ENCODE peak calls at places on chromosomes 12 and 14, in five cellular contexts. One of them, this sample, is unnamed.

GRCh38 chr14:57182760-57183503 is 85.8 kb downstream of the EXOC5 start:
- DNase-seq in effector CD8-positive, alpha-beta T cell: no peak
- DNase-seq in adipocyte: peak
- DNase-seq in stimulated activated CD8-positive, alpha-beta memory T cell treated with anti-CD3 and anti-CD28 coated beads, Interleukin-4, amount 100 ng/mL, for 1 hour: no peak
- DNase-seq in left lung: no peak
- DNase-seq in this sample: no peak

GRCh38 chr12:66092559-66093269 is 37.8 kb downstream of the LLPH start:
- DNase-seq in effector CD8-positive, alpha-beta T cell: no peak
- DNase-seq in adipocyte: peak
- DNase-seq in stimulated activated CD8-positive, alpha-beta memory T cell treated with anti-CD3 and anti-CD28 coated beads, Interleukin-4, amount 100 ng/mL, for 1 hour: no peak
- DNase-seq in left lung: no peak
- DNase-seq in this sample: no peak

GRCh38 chr12:116955382-116956021 is 44.8 kb downstream of the FBXW8 start:
- DNase-seq in effector CD8-positive, alpha-beta T cell: no peak
- DNase-seq in adipocyte: peak
- DNase-seq in stimulated activated CD8-positive, alpha-beta memory T cell treated with anti-CD3 and anti-CD28 coated beads, Interleukin-4, amount 100 ng/mL, for 1 hour: no peak
- DNase-seq in left lung: peak
- DNase-seq in this sample: no peak

GRCh38 chr12:126676426-126676825 is 1590.5 kb upstream of the TMEM132C start:
- DNase-seq in effector CD8-positive, alpha-beta T cell: no peak
- DNase-seq in adipocyte: no peak
- DNase-seq in stimulated activated CD8-positive, alpha-beta memory T cell treated with anti-CD3 and anti-CD28 coated beads, Interleukin-4, amount 100 ng/mL, for 1 hour: no peak
- DNase-seq in left lung: no peak
- DNase-seq in this sample: no peak

GRCh38 chr12:79448816-79449215 is 241.9 kb downstream of the PAWR start:
- DNase-seq in effector CD8-positive, alpha-beta T cell: no peak
- DNase-seq in adipocyte: no peak
- DNase-seq in stimulated activated CD8-positive, alpha-beta memory T cell treated with anti-CD3 and anti-CD28 coated beads, Interleukin-4, amount 100 ng/mL, for 1 hour: no peak
- DNase-seq in left lung: no peak
- DNase-seq in this sample: no peak

GRCh38 chr12:104490221-104490620 is 33.5 kb downstream of the CHST11 start:
- DNase-seq in effector CD8-positive, alpha-beta T cell: no peak
- DNase-seq in adipocyte: no peak
- DNase-seq in stimulated activated CD8-positive, alpha-beta memory T cell treated with anti-CD3 and anti-CD28 coated beads, Interleukin-4, amount 100 ng/mL, for 1 hour: no peak
- DNase-seq in left lung: no peak
- DNase-seq in this sample: no peak

GRCh38 chr14:58100735-58101368 is 51.2 kb downstream of the ARMH4 start:
- DNase-seq in effector CD8-positive, alpha-beta T cell: no peak
- DNase-seq in adipocyte: peak
- DNase-seq in stimulated activated CD8-positive, alpha-beta memory T cell treated with anti-CD3 and anti-CD28 coated beads, Interleukin-4, amount 100 ng/mL, for 1 hour: no peak
- DNase-seq in left lung: no peak
- DNase-seq in this sample: no peak

GRCh38 chr12:26119391-26119981 is 5.4 kb downstream of the BHLHE41 start:
- DNase-seq in effector CD8-positive, alpha-beta T cell: no peak
- DNase-seq in adipocyte: peak
- DNase-seq in stimulated activated CD8-positive, alpha-beta memory T cell treated with anti-CD3 and anti-CD28 coated beads, Interleukin-4, amount 100 ng/mL, for 1 hour: no peak
- DNase-seq in left lung: no peak
- DNase-seq in this sample: no peak

GRCh38 chr12:11500222-11500860 is 105.0 kb upstream of the PRB2 start:
- DNase-seq in effector CD8-positive, alpha-beta T cell: peak
- DNase-seq in adipocyte: peak
- DNase-seq in stimulated activated CD8-positive, alpha-beta memory T cell treated with anti-CD3 and anti-CD28 coated beads, Interleukin-4, amount 100 ng/mL, for 1 hour: peak
- DNase-seq in left lung: peak
- DNase-seq in this sample: peak

GRCh38 chr12:111368684-111369495 is at the start of gene PHETA1:
- DNase-seq in effector CD8-positive, alpha-beta T cell: peak
- DNase-seq in adipocyte: peak
- DNase-seq in stimulated activated CD8-positive, alpha-beta memory T cell treated with anti-CD3 and anti-CD28 coated beads, Interleukin-4, amount 100 ng/mL, for 1 hour: peak
- DNase-seq in left lung: peak
- DNase-seq in this sample: peak

GRCh38 chr12:127083028-127083949 is 1183.7 kb upstream of the TMEM132C start:
- DNase-seq in effector CD8-positive, alpha-beta T cell: no peak
- DNase-seq in adipocyte: peak
- DNase-seq in stimulated activated CD8-positive, alpha-beta memory T cell treated with anti-CD3 and anti-CD28 coated beads, Interleukin-4, amount 100 ng/mL, for 1 hour: no peak
- DNase-seq in left lung: no peak
- DNase-seq in this sample: no peak

GRCh38 chr14:26121181-26121580 is 476.7 kb downstream of the NOVA1 start:
- DNase-seq in effector CD8-positive, alpha-beta T cell: no peak
- DNase-seq in adipocyte: no peak
- DNase-seq in stimulated activated CD8-positive, alpha-beta memory T cell treated with anti-CD3 and anti-CD28 coated beads, Interleukin-4, amount 100 ng/mL, for 1 hour: no peak
- DNase-seq in left lung: no peak
- DNase-seq in this sample: no peak

GRCh38 chr12:53190108-53190729 is 9.5 kb upstream of the CSAD start:
- DNase-seq in effector CD8-positive, alpha-beta T cell: peak
- DNase-seq in adipocyte: peak
- DNase-seq in stimulated activated CD8-positive, alpha-beta memory T cell treated with anti-CD3 and anti-CD28 coated beads, Interleukin-4, amount 100 ng/mL, for 1 hour: no peak
- DNase-seq in left lung: no peak
- DNase-seq in this sample: no peak

GRCh38 chr14:30191639-30192279 is 264.1 kb upstream of the PRKD1 start:
- DNase-seq in effector CD8-positive, alpha-beta T cell: no peak
- DNase-seq in adipocyte: peak
- DNase-seq in stimulated activated CD8-positive, alpha-beta memory T cell treated with anti-CD3 and anti-CD28 coated beads, Interleukin-4, amount 100 ng/mL, for 1 hour: no peak
- DNase-seq in left lung: no peak
- DNase-seq in this sample: no peak

GRCh38 chr14:89771251-89771650 is 183.3 kb downstream of the EFCAB11 start:
- DNase-seq in effector CD8-positive, alpha-beta T cell: no peak
- DNase-seq in adipocyte: peak
- DNase-seq in stimulated activated CD8-positive, alpha-beta memory T cell treated with anti-CD3 and anti-CD28 coated beads, Interleukin-4, amount 100 ng/mL, for 1 hour: no peak
- DNase-seq in left lung: no peak
- DNase-seq in this sample: no peak

GRCh38 chr12:13425766-13426165 is 229.2 kb downstream of the EMP1 start:
- DNase-seq in effector CD8-positive, alpha-beta T cell: no peak
- DNase-seq in adipocyte: peak
- DNase-seq in stimulated activated CD8-positive, alpha-beta memory T cell treated with anti-CD3 and anti-CD28 coated beads, Interleukin-4, amount 100 ng/mL, for 1 hour: no peak
- DNase-seq in left lung: no peak
- DNase-seq in this sample: no peak

GRCh38 chr12:22981711-22982110 is 356.7 kb downstream of the ETNK1 start:
- DNase-seq in effector CD8-positive, alpha-beta T cell: no peak
- DNase-seq in adipocyte: peak
- DNase-seq in stimulated activated CD8-positive, alpha-beta memory T cell treated with anti-CD3 and anti-CD28 coated beads, Interleukin-4, amount 100 ng/mL, for 1 hour: no peak
- DNase-seq in left lung: no peak
- DNase-seq in this sample: no peak

GRCh38 chr14:55589171-55589570 is 9.2 kb downstream of the KTN1 start:
- DNase-seq in effector CD8-positive, alpha-beta T cell: no peak
- DNase-seq in adipocyte: no peak
- DNase-seq in stimulated activated CD8-positive, alpha-beta memory T cell treated with anti-CD3 and anti-CD28 coated beads, Interleukin-4, amount 100 ng/mL, for 1 hour: no peak
- DNase-seq in left lung: no peak
- DNase-seq in this sample: no peak

GRCh38 chr12:12839886-12840285 is 26.7 kb downstream of the DDX47 start:
- DNase-seq in effector CD8-positive, alpha-beta T cell: no peak
- DNase-seq in adipocyte: peak
- DNase-seq in stimulated activated CD8-positive, alpha-beta memory T cell treated with anti-CD3 and anti-CD28 coated beads, Interleukin-4, amount 100 ng/mL, for 1 hour: no peak
- DNase-seq in left lung: peak
- DNase-seq in this sample: no peak

GRCh38 chr12:66725031-66725430 is 46.2 kb upstream of the GRIP1 start:
- DNase-seq in effector CD8-positive, alpha-beta T cell: no peak
- DNase-seq in adipocyte: no peak
- DNase-seq in stimulated activated CD8-positive, alpha-beta memory T cell treated with anti-CD3 and anti-CD28 coated beads, Interleukin-4, amount 100 ng/mL, for 1 hour: no peak
- DNase-seq in left lung: no peak
- DNase-seq in this sample: no peak

GRCh38 chr12:16636435-16637055 is 30.6 kb upstream of the LMO3 start:
- DNase-seq in effector CD8-positive, alpha-beta T cell: no peak
- DNase-seq in adipocyte: no peak
- DNase-seq in stimulated activated CD8-positive, alpha-beta memory T cell treated with anti-CD3 and anti-CD28 coated beads, Interleukin-4, amount 100 ng/mL, for 1 hour: no peak
- DNase-seq in left lung: no peak
- DNase-seq in this sample: no peak

GRCh38 chr12:79451365-79451764 is 239.4 kb downstream of the PAWR start:
- DNase-seq in effector CD8-positive, alpha-beta T cell: no peak
- DNase-seq in adipocyte: peak
- DNase-seq in stimulated activated CD8-positive, alpha-beta memory T cell treated with anti-CD3 and anti-CD28 coated beads, Interleukin-4, amount 100 ng/mL, for 1 hour: no peak
- DNase-seq in left lung: no peak
- DNase-seq in this sample: no peak

GRCh38 chr12:103495783-103496456 is at the start of gene C12orf42:
- DNase-seq in effector CD8-positive, alpha-beta T cell: peak
- DNase-seq in adipocyte: peak
- DNase-seq in stimulated activated CD8-positive, alpha-beta memory T cell treated with anti-CD3 and anti-CD28 coated beads, Interleukin-4, amount 100 ng/mL, for 1 hour: no peak
- DNase-seq in left lung: no peak
- DNase-seq in this sample: peak

GRCh38 chr12:59093090-59093489 is 172.8 kb upstream of the LRIG3 start:
- DNase-seq in effector CD8-positive, alpha-beta T cell: no peak
- DNase-seq in adipocyte: peak
- DNase-seq in stimulated activated CD8-positive, alpha-beta memory T cell treated with anti-CD3 and anti-CD28 coated beads, Interleukin-4, amount 100 ng/mL, for 1 hour: no peak
- DNase-seq in left lung: no peak
- DNase-seq in this sample: no peak

GRCh38 chr12:125683748-125684381 is 618.6 kb downstream of the AACS start:
- DNase-seq in effector CD8-positive, alpha-beta T cell: no peak
- DNase-seq in adipocyte: no peak
- DNase-seq in stimulated activated CD8-positive, alpha-beta memory T cell treated with anti-CD3 and anti-CD28 coated beads, Interleukin-4, amount 100 ng/mL, for 1 hour: no peak
- DNase-seq in left lung: no peak
- DNase-seq in this sample: no peak

GRCh38 chr12:79451988-79452387 is 238.8 kb downstream of the PAWR start:
- DNase-seq in effector CD8-positive, alpha-beta T cell: no peak
- DNase-seq in adipocyte: peak
- DNase-seq in stimulated activated CD8-positive, alpha-beta memory T cell treated with anti-CD3 and anti-CD28 coated beads, Interleukin-4, amount 100 ng/mL, for 1 hour: no peak
- DNase-seq in left lung: peak
- DNase-seq in this sample: peak

GRCh38 chr12:16454481-16454880 is 107.0 kb downstream of the MGST1 start:
- DNase-seq in effector CD8-positive, alpha-beta T cell: no peak
- DNase-seq in adipocyte: no peak
- DNase-seq in stimulated activated CD8-positive, alpha-beta memory T cell treated with anti-CD3 and anti-CD28 coated beads, Interleukin-4, amount 100 ng/mL, for 1 hour: no peak
- DNase-seq in left lung: no peak
- DNase-seq in this sample: no peak

GRCh38 chr12:80121661-80122060 is 22.3 kb downstream of the OTOGL start:
- DNase-seq in effector CD8-positive, alpha-beta T cell: no peak
- DNase-seq in adipocyte: peak
- DNase-seq in stimulated activated CD8-positive, alpha-beta memory T cell treated with anti-CD3 and anti-CD28 coated beads, Interleukin-4, amount 100 ng/mL, for 1 hour: no peak
- DNase-seq in left lung: no peak
- DNase-seq in this sample: no peak

GRCh38 chr12:95790912-95791849 is 617 bp upstream of the NTN4 start:
- DNase-seq in effector CD8-positive, alpha-beta T cell: no peak
- DNase-seq in adipocyte: peak
- DNase-seq in stimulated activated CD8-positive, alpha-beta memory T cell treated with anti-CD3 and anti-CD28 coated beads, Interleukin-4, amount 100 ng/mL, for 1 hour: no peak
- DNase-seq in left lung: no peak
- DNase-seq in this sample: no peak

GRCh38 chr14:39665084-39665483 is 232.9 kb upstream of the FBXO33 start:
- DNase-seq in effector CD8-positive, alpha-beta T cell: no peak
- DNase-seq in adipocyte: no peak
- DNase-seq in stimulated activated CD8-positive, alpha-beta memory T cell treated with anti-CD3 and anti-CD28 coated beads, Interleukin-4, amount 100 ng/mL, for 1 hour: no peak
- DNase-seq in left lung: no peak
- DNase-seq in this sample: no peak

GRCh38 chr12:30725739-30726138 is 29.0 kb downstream of the CAPRIN2 start:
- DNase-seq in effector CD8-positive, alpha-beta T cell: no peak
- DNase-seq in adipocyte: peak
- DNase-seq in stimulated activated CD8-positive, alpha-beta memory T cell treated with anti-CD3 and anti-CD28 coated beads, Interleukin-4, amount 100 ng/mL, for 1 hour: no peak
- DNase-seq in left lung: no peak
- DNase-seq in this sample: no peak

GRCh38 chr14:22545842-22546721 is 42.9 kb downstream of the DAD1 start:
- DNase-seq in effector CD8-positive, alpha-beta T cell: no peak
- DNase-seq in adipocyte: peak
- DNase-seq in stimulated activated CD8-positive, alpha-beta memory T cell treated with anti-CD3 and anti-CD28 coated beads, Interleukin-4, amount 100 ng/mL, for 1 hour: no peak
- DNase-seq in left lung: no peak
- DNase-seq in this sample: no peak

GRCh38 chr14:72892879-72893635 is 844 bp downstream of the DPF3 start:
- DNase-seq in effector CD8-positive, alpha-beta T cell: peak
- DNase-seq in adipocyte: peak
- DNase-seq in stimulated activated CD8-positive, alpha-beta memory T cell treated with anti-CD3 and anti-CD28 coated beads, Interleukin-4, amount 100 ng/mL, for 1 hour: no peak
- DNase-seq in left lung: no peak
- DNase-seq in this sample: no peak

GRCh38 chr12:15772405-15773018 is 16.7 kb downstream of the EPS8 start:
- DNase-seq in effector CD8-positive, alpha-beta T cell: no peak
- DNase-seq in adipocyte: peak
- DNase-seq in stimulated activated CD8-positive, alpha-beta memory T cell treated with anti-CD3 and anti-CD28 coated beads, Interleukin-4, amount 100 ng/mL, for 1 hour: no peak
- DNase-seq in left lung: no peak
- DNase-seq in this sample: no peak

GRCh38 chr14:99755068-99755405 is 38.2 kb upstream of the EML1 start:
- DNase-seq in effector CD8-positive, alpha-beta T cell: no peak
- DNase-seq in adipocyte: no peak
- DNase-seq in stimulated activated CD8-positive, alpha-beta memory T cell treated with anti-CD3 and anti-CD28 coated beads, Interleukin-4, amount 100 ng/mL, for 1 hour: no peak
- DNase-seq in left lung: peak
- DNase-seq in this sample: no peak

GRCh38 chr12:46473634-46474201 is 101.1 kb upstream of the SLC38A2 start:
- DNase-seq in effector CD8-positive, alpha-beta T cell: no peak
- DNase-seq in adipocyte: peak
- DNase-seq in stimulated activated CD8-positive, alpha-beta memory T cell treated with anti-CD3 and anti-CD28 coated beads, Interleukin-4, amount 100 ng/mL, for 1 hour: no peak
- DNase-seq in left lung: peak
- DNase-seq in this sample: peak

GRCh38 chr12:117830471-117830870 is 138.3 kb downstream of the KSR2 start:
- DNase-seq in effector CD8-positive, alpha-beta T cell: no peak
- DNase-seq in adipocyte: no peak
- DNase-seq in stimulated activated CD8-positive, alpha-beta memory T cell treated with anti-CD3 and anti-CD28 coated beads, Interleukin-4, amount 100 ng/mL, for 1 hour: no peak
- DNase-seq in left lung: no peak
- DNase-seq in this sample: no peak

GRCh38 chr12:14885718-14886201 is at the start of gene MGP:
- DNase-seq in effector CD8-positive, alpha-beta T cell: no peak
- DNase-seq in adipocyte: peak
- DNase-seq in stimulated activated CD8-positive, alpha-beta memory T cell treated with anti-CD3 and anti-CD28 coated beads, Interleukin-4, amount 100 ng/mL, for 1 hour: no peak
- DNase-seq in left lung: peak
- DNase-seq in this sample: peak

GRCh38 chr12:81461163-81461562 is 298.0 kb downstream of the PPFIA2 start:
- DNase-seq in effector CD8-positive, alpha-beta T cell: no peak
- DNase-seq in adipocyte: no peak
- DNase-seq in stimulated activated CD8-positive, alpha-beta memory T cell treated with anti-CD3 and anti-CD28 coated beads, Interleukin-4, amount 100 ng/mL, for 1 hour: no peak
- DNase-seq in left lung: no peak
- DNase-seq in this sample: no peak

GRCh38 chr12:80176706-80177105 is 77.4 kb downstream of the OTOGL start:
- DNase-seq in effector CD8-positive, alpha-beta T cell: no peak
- DNase-seq in adipocyte: no peak
- DNase-seq in stimulated activated CD8-positive, alpha-beta memory T cell treated with anti-CD3 and anti-CD28 coated beads, Interleukin-4, amount 100 ng/mL, for 1 hour: no peak
- DNase-seq in left lung: no peak
- DNase-seq in this sample: no peak

This sample was measured in breast epithelium.